ENCODE peak calls at places on chromosomes 7 and 10, in four cellular contexts. C is sigmoid colon, N is heart left ventricle, V is hepatocyte. A is an unnamed sample.

GRCh38 chr10:79073784-79074432 is 5.1 kb downstream of the ZMIZ1 start:
- DNase-seq in C (peak), N (peak), V (peak), A (no peak)

GRCh38 chr10:86857097-86857825 is 100.2 kb downstream of the MMRN2 start:
- DNase-seq in C (no peak), N (no peak), V (no peak), A (no peak)

GRCh38 chr10:110395350-110396283 is 90.9 kb upstream of the SMNDC1 start:
- DNase-seq in C (no peak), N (no peak), V (peak), A (no peak)

GRCh38 chr7:112721395-112721794 is 68.8 kb downstream of the TMEM168 start:
- DNase-seq in C (no peak), N (no peak), V (no peak), A (no peak)

GRCh38 chr7:57328457-57328856 is 121.5 kb upstream of the ZNF716 start:
- DNase-seq in C (no peak), N (peak), V (no peak), A (no peak)

GRCh38 chr7:120272261-120272895 is 597 bp upstream of the KCND2 start:
- DNase-seq in C (no peak), N (no peak), V (peak), A (no peak)

GRCh38 chr10:3094565-3095168 is 27.3 kb downstream of the PFKP start:
- DNase-seq in C (no peak), N (no peak), V (no peak), A (no peak)

GRCh38 chr7:131521651-131522163 is 34.7 kb downstream of the PODXL start:
- DNase-seq in C (peak), N (peak), V (no peak), A (no peak)

GRCh38 chr7:47392241-47392759 is 189.6 kb downstream of the TNS3 start:
- DNase-seq in C (peak), N (peak), V (peak), A (no peak)

GRCh38 chr10:120646159-120646558 is 189.1 kb downstream of the PLPP4 start:
- DNase-seq in C (no peak), N (no peak), V (no peak), A (no peak)

GRCh38 chr10:80108576-80109239 is 23.8 kb upstream of the PLAC9 start:
- DNase-seq in C (no peak), N (no peak), V (no peak), A (no peak)

GRCh38 chr7:152673902-152674301 is 2.0 kb downstream of the XRCC2 start:
- DNase-seq in C (no peak), N (no peak), V (no peak), A (no peak)

GRCh38 chr7:155276032-155276799 is 21.5 kb upstream of the INSIG1 start:
- DNase-seq in C (no peak), N (no peak), V (no peak), A (no peak)

GRCh38 chr10:32332299-32332750 is 14.6 kb downstream of the EPC1 start:
- DNase-seq in C (no peak), N (no peak), V (peak), A (no peak)

GRCh38 chr10:119346063-119346835 is 138.9 kb downstream of the GRK5 start:
- DNase-seq in C (no peak), N (peak), V (no peak), A (no peak)

GRCh38 chr10:14416308-14416700 is 85.6 kb upstream of the FRMD4A start:
- DNase-seq in C (no peak), N (no peak), V (peak), A (no peak)

GRCh38 chr7:155224116-155224811 is 73.4 kb upstream of the INSIG1 start:
- DNase-seq in C (no peak), N (no peak), V (no peak), A (no peak)

GRCh38 chr7:144027070-144027469 is 21.7 kb upstream of the OR2A5 start:
- DNase-seq in C (no peak), N (no peak), V (peak), A (no peak)

GRCh38 chr10:51462076-51462779 is 237.2 kb downstream of the CSTF2T start:
- DNase-seq in C (no peak), N (no peak), V (no peak), A (no peak)

GRCh38 chr7:74320645-74321178 is 31.5 kb downstream of the CLIP2 start:
- DNase-seq in C (no peak), N (no peak), V (no peak), A (no peak)

GRCh38 chr7:128167316-128167691 is 73.8 kb upstream of the LEP start:
- DNase-seq in C (no peak), N (no peak), V (peak), A (peak)

GRCh38 chr10:45403151-45403550 is 29.1 kb downstream of the ALOX5 start:
- DNase-seq in C (no peak), N (no peak), V (no peak), A (no peak)

GRCh38 chr7:92362131-92362530 is 85.2 kb upstream of the GATAD1 start:
- DNase-seq in C (no peak), N (no peak), V (no peak), A (no peak)

GRCh38 chr7:80231719-80232118 is 97.1 kb downstream of the GNAI1 start:
- DNase-seq in C (no peak), N (no peak), V (no peak), A (no peak)

GRCh38 chr7:51121945-51122425 is 194.6 kb downstream of the COBL start:
- DNase-seq in C (no peak), N (peak), V (no peak), A (peak)

GRCh38 chr7:133570321-133570720 is 317.4 kb downstream of the EXOC4 start:
- DNase-seq in C (no peak), N (no peak), V (no peak), A (no peak)

GRCh38 chr10:30481603-30482002 is 47.6 kb downstream of the MAP3K8 start:
- DNase-seq in C (no peak), N (no peak), V (no peak), A (no peak)

GRCh38 chr7:40827217-40828085 is 692.6 kb downstream of the SUGCT start:
- DNase-seq in C (no peak), N (no peak), V (peak), A (peak)

DNA sequence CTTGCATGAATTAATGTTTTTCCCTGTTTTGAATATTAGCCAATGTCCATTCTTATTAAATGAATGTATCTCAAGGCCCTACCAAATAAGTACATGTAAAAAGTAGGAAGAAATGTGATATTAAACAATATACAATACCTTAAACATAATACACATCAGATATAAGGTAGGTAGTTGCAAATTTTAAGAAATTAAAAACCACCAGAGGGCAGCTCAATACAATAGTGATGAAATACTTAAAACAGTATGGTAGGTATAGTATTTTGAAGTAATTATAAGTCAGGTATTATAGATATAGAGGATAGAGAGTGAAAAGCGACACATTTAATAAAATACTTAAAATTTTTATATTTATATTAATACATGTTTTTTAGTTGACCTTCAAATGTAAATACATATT is 43.6 kb upstream of the CDK14 start:
- DNase-seq in C (no peak), N (no peak), V (no peak), A (no peak)
- TF ChIP-seq CTCF in C (peak), N (peak), V (peak), A (peak)

GRCh38 chr7:16471933-16472332 is 6.4 kb upstream of the SOSTDC1 start:
- DNase-seq in C (no peak), N (no peak), V (no peak), A (no peak)
- TF ChIP-seq CTCF in C (no peak), N (no peak), V (no peak), A (no peak)

GRCh38 chr7:157405914-157406810 is 69.4 kb downstream of the DNAJB6 start:
- DNase-seq in C (peak), N (peak), V (no peak), A (no peak)
- TF ChIP-seq CTCF in C (no peak), N (peak), V (peak), A (peak)

GRCh38 chr10:60385399-60385738 is 4.3 kb downstream of the ANK3 start:
- DNase-seq in C (no peak), N (no peak), V (no peak), A (no peak)

GRCh38 chr10:60389413-60390009 is at the start of gene ANK3:
- DNase-seq in C (no peak), N (no peak), V (no peak), A (no peak)

GRCh38 chr10:60388116-60388515 is 1.6 kb downstream of the ANK3 start:
- DNase-seq in C (no peak), N (no peak), V (no peak), A (no peak)

GRCh38 chr10:60388709-60389241 is 900 bp downstream of the ANK3 start:
- DNase-seq in C (no peak), N (no peak), V (no peak), A (no peak)

DNA sequence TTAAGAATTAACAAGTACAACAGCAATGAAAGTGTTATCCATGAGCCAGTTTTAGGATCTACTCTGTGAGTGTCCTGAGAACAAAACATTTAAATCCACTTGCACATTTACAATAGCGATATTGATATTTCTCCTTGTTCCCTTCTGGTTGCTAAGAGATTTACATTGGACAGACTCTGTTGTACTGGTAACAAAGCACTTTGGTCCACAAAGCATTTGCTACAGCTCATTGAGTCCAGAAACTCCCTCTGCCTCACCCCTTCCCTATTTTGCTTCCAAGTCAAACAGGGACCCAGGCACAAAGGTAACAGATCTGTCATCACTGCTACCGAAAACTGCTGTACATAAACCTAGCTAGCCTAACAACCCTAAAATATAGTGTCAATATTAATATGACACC is 2.1 kb downstream of the ANK3 start:
- DNase-seq in C (no peak), N (no peak), V (no peak), A (no peak)
- TF ChIP-seq CTCF in C (no peak), N (no peak), V (no peak), A (no peak)

DNA sequence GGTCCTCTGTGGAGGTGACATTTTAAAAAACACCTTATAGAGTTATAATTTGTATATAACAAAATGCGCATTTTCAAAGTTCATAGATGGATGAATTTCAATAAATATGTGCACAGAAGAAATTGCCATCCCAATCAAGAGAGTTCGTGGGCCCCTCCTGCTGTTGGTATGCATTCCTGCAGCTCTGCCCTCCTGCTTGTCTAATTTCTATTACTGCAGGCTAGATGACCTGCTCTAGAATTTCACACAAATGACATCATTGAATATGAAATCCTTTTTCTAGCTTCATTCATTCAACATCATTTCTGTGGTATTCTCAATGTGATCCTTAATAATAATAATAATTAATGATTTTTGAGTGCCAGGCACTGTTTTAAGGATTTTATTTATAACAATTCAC is 348.2 kb downstream of the SDK1 start:
- DNase-seq in C (no peak), N (no peak), V (no peak), A (no peak)
- TF ChIP-seq CTCF in C (no peak), N (no peak), V (peak), A (no peak)

GRCh38 chr7:99457050-99457645 is 8.8 kb downstream of the ATP5MF start:
- DNase-seq in C (no peak), N (no peak), V (no peak), A (no peak)

GRCh38 chr7:99459087-99459486 is 6.9 kb downstream of the ATP5MF start:
- DNase-seq in C (no peak), N (no peak), V (no peak), A (no peak)

GRCh38 chr7:99457646-99458493 is 8.1 kb downstream of the ATP5MF start:
- DNase-seq in C (no peak), N (no peak), V (no peak), A (no peak)

GRCh38 chr7:99460651-99461050 is 5.3 kb downstream of the ATP5MF start:
- DNase-seq in C (no peak), N (no peak), V (no peak), A (no peak)

GRCh38 chr7:99461221-99461620 is 4.7 kb downstream of the ATP5MF start:
- DNase-seq in C (no peak), N (no peak), V (no peak), A (no peak)
- TF ChIP-seq CTCF in C (no peak), N (no peak), V (no peak), A (peak)

DNA sequence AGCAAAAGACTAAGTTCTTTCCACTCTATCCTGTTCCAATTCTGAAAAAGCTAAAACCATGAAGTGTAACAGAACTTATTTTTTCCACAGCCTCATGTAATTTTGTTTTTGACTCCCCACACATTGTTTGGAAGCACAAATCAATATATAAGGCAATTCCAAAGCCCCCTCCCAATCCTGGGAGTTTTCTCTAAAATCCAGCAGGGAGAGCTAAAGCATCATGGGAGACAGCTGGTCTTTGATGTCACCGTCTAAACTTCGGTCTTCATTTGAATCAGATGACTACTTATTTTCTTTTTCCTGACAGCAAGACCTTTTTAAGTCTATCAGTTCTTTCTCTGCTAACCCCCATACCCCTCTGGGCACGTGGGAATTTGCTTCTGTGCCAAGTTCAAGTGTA is 33.3 kb upstream of the PON1 start:
- DNase-seq in C (no peak), N (no peak), V (no peak), A (no peak)
- TF ChIP-seq CTCF in C (no peak), N (no peak), V (no peak), A (peak)

GRCh38 chr7:22348379-22348778 is 8.6 kb downstream of the RAPGEF5 start:
- DNase-seq in C (no peak), N (no peak), V (peak), A (no peak)
- TF ChIP-seq CTCF in C (no peak), N (no peak), V (no peak), A (no peak)

A was measured in neural crest cell.